ENCODE peak calls at places on chromosomes 11 and 22, in seven cellular contexts. Y is brain pericyte; C is naive thymus-derived CD4-positive, alpha-beta T cell; R is activated CD4-positive, alpha-beta T cell treated with anti-CD3 and anti-CD28 coated beads, Interleukin-2, amount 10 ng/mL, durations not matched to agents 7 days and 5 days; W is GM13977; S is stimulated activated CD8-positive, alpha-beta memory T cell treated with anti-CD3 and anti-CD28 coated beads, Interleukin-12 subunit alpha, Interleukin-12 subunit beta, amount 100 ng/mL, for 1 hour; M is posterior vena cava. U is an unnamed sample.

GRCh38 chr11:43129329-43129728 is 182.5 kb upstream of the API5 start:
- DNase-seq in Y (no peak), C (no peak), R (no peak), W (no peak), S (no peak), M (no peak), U (no peak)

GRCh38 chr11:1232328-1233321 is 9.8 kb downstream of the MUC5B start:
- DNase-seq in Y (no peak), C (no peak), R (no peak), W (no peak), S (no peak), M (peak; percentile 78), U (no peak)

GRCh38 chr11:117217141-117217609 is 14.7 kb downstream of the PCSK7 start:
- DNase-seq in Y (no peak), C (no peak), R (no peak), W (no peak), S (no peak), M (peak; percentile 75), U (no peak)

GRCh38 chr22:36544107-36544620 is 15.2 kb upstream of the EIF3D start:
- DNase-seq in Y (no peak), C (no peak), R (no peak), W (no peak), S (no peak), M (no peak), U (peak; percentile 77)

GRCh38 chr11:83918471-83918870 is 632.3 kb upstream of the CCDC90B start:
- DNase-seq in Y (no peak), C (no peak), R (no peak), W (no peak), S (no peak), M (peak; percentile 80), U (no peak)

GRCh38 chr11:102598272-102598671 is 26.9 kb downstream of the MMP20 start:
- DNase-seq in Y (no peak), C (no peak), R (no peak), W (no peak), S (no peak), M (no peak), U (no peak)

GRCh38 chr11:6979365-6979764 is 40.8 kb downstream of the ZNF214 start:
- DNase-seq in Y (no peak), C (no peak), R (no peak), W (no peak), S (no peak), M (no peak), U (no peak)

GRCh38 chr11:4539603-4540219 is 5.3 kb upstream of the OR52M1 start:
- DNase-seq in Y (no peak), C (peak; percentile 34), R (peak; percentile 57), W (peak; percentile 48), S (peak; percentile 4), M (no peak), U (peak; percentile 14)

GRCh38 chr11:47991266-47991830 is 11.0 kb downstream of the PTPRJ start:
- DNase-seq in Y (no peak), C (no peak), R (no peak), W (no peak), S (no peak), M (no peak), U (no peak)

GRCh38 chr11:120863359-120863758 is 160.5 kb upstream of the TBCEL start:
- DNase-seq in Y (no peak), C (no peak), R (no peak), W (no peak), S (no peak), M (no peak), U (no peak)

GRCh38 chr22:46318576-46318975 is 16.9 kb upstream of the TRMU start:
- DNase-seq in Y (no peak), C (no peak), R (no peak), W (no peak), S (no peak), M (no peak), U (no peak)

GRCh38 chr11:6271598-6271997 is 12.0 kb downstream of the CCKBR start:
- DNase-seq in Y (no peak), C (no peak), R (no peak), W (no peak), S (no peak), M (no peak), U (no peak)

GRCh38 chr11:134521001-134521400 is 109.0 kb upstream of the B3GAT1 start:
- DNase-seq in Y (no peak), C (no peak), R (no peak), W (no peak), S (no peak), M (peak; percentile 58), U (no peak)

GRCh38 chr22:36234211-36234610 is 5.1 kb downstream of the APOL2 start:
- DNase-seq in Y (no peak), C (no peak), R (no peak), W (no peak), S (no peak), M (no peak), U (no peak)

GRCh38 chr11:46120361-46120710 is 918 bp downstream of the PHF21A start:
- DNase-seq in Y (no peak), C (no peak), R (peak; percentile 21), W (no peak), S (no peak), M (no peak), U (peak; percentile 14)

GRCh38 chr22:19710020-19710768 is 4.1 kb upstream of the SEPTIN5 start:
- DNase-seq in Y (no peak), C (no peak), R (no peak), W (no peak), S (no peak), M (no peak), U (no peak)

GRCh38 chr11:60783911-60784310 is 1.2 kb upstream of the MS4A10 start:
- DNase-seq in Y (no peak), C (no peak), R (no peak), W (no peak), S (no peak), M (peak; percentile 47), U (no peak)